ENCODE peak calls at places on chromosomes 11 and 22, in nine cellular contexts. Z is neural crest cell; V is non-pigmented ciliary epithelial cell; W is B cell; S is ACHN; E is NCI-H460; Q is SIG-M5; K is A549; R is activated naive CD4-positive, alpha-beta T cell. H is an unnamed sample.
A peak's percentile ranks its signal among the peaks of the same experiment; 100 is the strongest.

GRCh38 chr11:7579226-7579825 is 65.5 kb downstream of the PPFIBP2 start:
- DNase-seq in R (no peak), W (no peak), V (no peak), E (no peak), S (no peak), K (no peak), Q (no peak), Z (no peak), H (no peak)

GRCh38 chr11:35387341-35387982 is 31.9 kb downstream of the SLC1A2 start:
- DNase-seq in W (no peak), V (no peak), E (no peak), Q (no peak), Z (no peak), K (no peak), S (peak; percentile 54), R (no peak), H (no peak)

GRCh38 chr11:47464479-47464878 is 15.5 kb upstream of the RAPSN start:
- DNase-seq in R (no peak), S (no peak), K (no peak), V (no peak), E (peak; percentile 13), Q (no peak), W (no peak), Z (no peak), H (no peak)

GRCh38 chr22:47817380-47817779 is 1054.9 kb downstream of the TBC1D22A start:
- DNase-seq in W (no peak), S (no peak), Q (no peak), R (no peak), K (no peak), V (no peak), Z (no peak), E (no peak), H (no peak)

GRCh38 chr11:76321340-76321739 is 59.6 kb downstream of the THAP12 start:
- DNase-seq in S (no peak), E (no peak), R (no peak), V (no peak), Z (no peak), Q (no peak), W (no peak), K (no peak), H (no peak)

GRCh38 chr11:120208777-120209176 is 2.1 kb upstream of the OAF start:
- DNase-seq in E (no peak), S (no peak), V (no peak), Q (peak; percentile 42), W (no peak), K (peak; percentile 20), R (no peak), Z (no peak), H (no peak)

GRCh38 chr11:119266063-119266462 is 50.9 kb downstream of the MCAM start:
- DNase-seq in Q (no peak), W (no peak), R (no peak), S (no peak), K (no peak), Z (no peak), E (no peak), V (no peak), H (no peak)

GRCh38 chr11:32440920-32441319 is 5.6 kb upstream of the WT1 start:
- DNase-seq in Q (no peak), V (no peak), Z (peak; percentile 3), E (no peak), W (no peak), R (no peak), S (no peak), K (no peak), H (no peak)

GRCh38 chr11:74311352-74311926 is at the start of gene P4HA3:
- DNase-seq in R (peak; percentile 46), K (peak; percentile 77), Q (no peak), S (peak; percentile 30), E (peak; percentile 48), V (no peak), W (peak; percentile 65), Z (peak; percentile 56), H (peak; percentile 73)

GRCh38 chr22:44392446-44392921 is 79.7 kb upstream of the SHISAL1 start:
- DNase-seq in Q (no peak), E (no peak), S (no peak), W (no peak), R (no peak), Z (no peak), K (no peak), V (no peak), H (peak; percentile 27)

GRCh38 chr11:96102664-96103068 is 178.8 kb upstream of the MTMR2 start:
- DNase-seq in S (no peak), Z (no peak), Q (no peak), K (no peak), R (no peak), W (no peak), E (no peak), V (no peak), H (no peak)